ENCODE peak calls at places on chromosomes 11 and 22, in five cellular contexts. C, U, P, H and A are unnamed samples.
A peak's percentile ranks its signal among the peaks of the same experiment; 100 is the strongest.

GRCh38 chr11:61700221-61700620 is 20.0 kb downstream of the DAGLA start:
- DNase-seq in C (no peak), U (no peak), P (peak; percentile 66), H (no peak), A (peak; percentile 73)

GRCh38 chr11:110797453-110797852 is 85.2 kb upstream of the ARHGAP20 start:
- DNase-seq in C (no peak), U (no peak), P (no peak), H (no peak), A (no peak)

GRCh38 chr22:46803031-46803880 is 40.8 kb downstream of the TBC1D22A start:
- DNase-seq in C (no peak), U (no peak), P (peak; percentile 59), H (no peak), A (no peak)

GRCh38 chr11:123302751-123303195 is 107.7 kb upstream of the CLMP start:
- DNase-seq in C (no peak), U (no peak), P (no peak), H (no peak), A (no peak)

GRCh38 chr11:118648291-118648690 is 31.2 kb downstream of the TREH start:
- DNase-seq in C (no peak), U (no peak), P (no peak), H (no peak), A (no peak)

GRCh38 chr11:117685566-117685965 is 111.5 kb downstream of the DSCAML1 start:
- DNase-seq in C (no peak), U (no peak), P (no peak), H (no peak), A (no peak)

GRCh38 chr11:36162909-36163434 is 126.3 kb downstream of the COMMD9 start:
- DNase-seq in C (peak; percentile 40), U (no peak), P (no peak), H (no peak), A (no peak)

GRCh38 chr11:130383363-130384168 is 44.8 kb downstream of the ADAMTS8 start:
- DNase-seq in C (no peak), U (no peak), P (no peak), H (no peak), A (no peak)

GRCh38 chr22:43471606-43472135 is 59.9 kb downstream of the MPPED1 start:
- DNase-seq in C (no peak), U (no peak), P (no peak), H (no peak), A (no peak)

GRCh38 chr11:114233755-114234154 is 62.4 kb upstream of the NNMT start:
- DNase-seq in C (no peak), U (no peak), P (no peak), H (no peak), A (no peak)

GRCh38 chr22:50236731-50237409 is 8.0 kb downstream of the TUBGCP6 start:
- DNase-seq in C (no peak), U (no peak), P (no peak), H (no peak), A (no peak)

GRCh38 chr11:95577716-95578460 is 211.7 kb downstream of the FAM76B start:
- DNase-seq in C (no peak), U (no peak), P (no peak), H (no peak), A (no peak)

GRCh38 chr22:46537221-46537945 is at the start of gene CELSR1:
- DNase-seq in C (no peak), U (no peak), P (no peak), H (no peak), A (no peak)

GRCh38 chr11:122556605-122557004 is 98.9 kb upstream of the UBASH3B start:
- DNase-seq in C (no peak), U (no peak), P (no peak), H (no peak), A (no peak)

GRCh38 chr11:61079416-61080150 is 22.7 kb upstream of the CD5 start:
- DNase-seq in C (no peak), U (no peak), P (no peak), H (no peak), A (no peak)

GRCh38 chr11:13119928-13120520 is 110.9 kb downstream of the RASSF10 start:
- DNase-seq in C (no peak), U (no peak), P (no peak), H (no peak), A (no peak)

GRCh38 chr22:42066133-42066761 is 4.4 kb downstream of the NAGA start:
- DNase-seq in C (peak; percentile 77), U (no peak), P (no peak), H (no peak), A (no peak)

GRCh38 chr22:49214976-49215375 is 612.7 kb downstream of the BRD1 start:
- DNase-seq in C (no peak), U (peak; percentile 3), P (no peak), H (no peak), A (no peak)

GRCh38 chr11:69242583-69242940 is 51.4 kb upstream of the MYEOV start:
- DNase-seq in C (peak; percentile 71), U (no peak), P (peak; percentile 7), H (no peak), A (no peak)

GRCh38 chr22:36162127-36163034 is 1.8 kb upstream of the APOL3 start:
- DNase-seq in C (no peak), U (no peak), P (no peak), H (no peak), A (no peak)

GRCh38 chr11:128715691-128716153 is 21.9 kb downstream of the FLI1 start:
- DNase-seq in C (no peak), U (no peak), P (no peak), H (no peak), A (no peak)

DNA sequence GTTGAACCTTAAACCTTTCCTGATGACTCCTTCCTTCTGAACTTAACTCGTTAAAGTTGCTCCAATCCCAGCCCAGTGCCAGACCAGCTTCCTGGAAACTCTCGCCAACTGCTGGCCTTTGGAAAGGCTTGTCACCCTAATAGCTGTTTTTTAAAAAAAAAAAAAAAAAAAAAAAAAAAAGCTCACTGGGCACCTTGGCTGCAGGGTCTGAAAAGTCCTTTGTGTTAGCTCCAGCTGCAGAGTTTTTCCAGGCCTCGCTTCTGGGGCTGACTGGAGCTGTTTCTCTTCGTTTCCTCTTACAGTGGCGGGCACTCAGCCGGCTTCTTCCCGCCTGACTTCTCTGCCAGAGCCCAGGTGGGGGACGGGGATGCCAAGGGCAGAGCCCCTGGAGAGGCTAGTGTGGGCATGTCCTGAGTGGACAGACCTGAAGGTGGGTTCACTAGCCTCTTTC is 25.1 kb downstream of the KCNQ1OT1 start:
- DNase-seq in C (no peak), U (peak; percentile 45), P (peak; percentile 36), H (no peak), A (peak; percentile 43)
- H3K27ac ChIP-seq in C (no peak overlapping the region), U (peak overlapping the region; percentile 54), P (peak overlapping the region; percentile 81), H (no peak overlapping the region), A (no peak overlapping the region)

GRCh38 chr11:86117706-86118050 is 48.8 kb upstream of the PICALM start:
- DNase-seq in C (no peak), U (no peak), P (no peak), H (no peak), A (no peak)

GRCh38 chr11:86115542-86116385 is 46.9 kb upstream of the PICALM start:
- DNase-seq in C (no peak), U (no peak), P (no peak), H (no peak), A (no peak)

GRCh38 chr11:86116996-86117705 is 48.3 kb upstream of the PICALM start:
- DNase-seq in C (no peak), U (no peak), P (no peak), H (no peak), A (no peak)

GRCh38 chr11:86118201-86118600 is 49.3 kb upstream of the PICALM start:
- DNase-seq in C (no peak), U (no peak), P (no peak), H (no peak), A (no peak)

DNA sequence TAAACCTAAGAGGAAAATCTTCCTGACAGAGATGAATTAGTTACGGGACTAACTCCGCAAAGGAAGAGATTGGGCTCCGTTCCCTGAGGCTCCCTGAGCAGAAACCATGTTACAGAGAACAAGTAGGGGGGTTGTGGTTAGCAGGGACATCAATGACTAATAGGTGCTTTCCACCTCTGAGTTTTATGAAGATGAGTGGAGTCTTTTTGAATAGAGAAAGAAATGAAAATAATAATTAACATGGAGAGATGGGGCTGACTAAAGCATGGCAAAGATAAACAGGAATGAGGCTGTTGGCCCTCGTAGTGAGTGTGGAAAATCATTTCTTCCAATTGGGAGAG is 47.5 kb upstream of the PICALM start:
- DNase-seq in C (no peak), U (no peak), P (no peak), H (no peak), A (no peak)
- TF ChIP-seq POLR2A in C (no peak), U (no peak), P (no peak), H (no peak), A (no peak)

DNA sequence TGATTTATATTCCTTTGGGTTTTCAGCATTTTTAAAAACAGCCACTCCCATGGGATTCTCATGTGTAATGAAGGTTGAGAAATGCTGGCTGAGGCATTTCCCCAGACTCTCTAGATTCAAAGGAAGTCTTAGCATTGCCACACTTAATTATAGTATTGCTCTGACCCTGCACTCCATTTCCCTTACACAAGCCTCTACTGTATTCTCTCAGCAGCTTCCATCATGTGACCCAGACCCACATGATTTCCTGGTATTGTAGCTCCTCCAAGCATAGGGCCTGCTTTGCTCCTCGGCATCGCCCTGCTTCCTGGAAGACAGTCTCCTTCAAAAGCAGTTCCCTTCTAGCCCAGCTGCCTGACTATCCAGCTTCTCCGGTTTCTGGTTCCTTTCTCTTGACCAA is 261.5 kb downstream of the LARGE1 start:
- DNase-seq in C (peak; percentile 92), U (peak; percentile 29), P (peak; percentile 12), H (no peak), A (peak; percentile 55)
- H3K27ac ChIP-seq in C (peak overlapping the region; percentile 53), U (peak overlapping the region; percentile 46), P (peak overlapping the region; percentile 12), H (no peak overlapping the region), A (peak overlapping the region; percentile 63)

GRCh38 chr11:19508166-19508565 is 204.5 kb upstream of the NAV2 start:
- DNase-seq in C (no peak), U (no peak), P (no peak), H (no peak), A (peak; percentile 63)
- TF ChIP-seq POLR2A in C (no peak), U (no peak), P (no peak), H (no peak), A (no peak)

GRCh38 chr11:7686761-7687160 is 13.5 kb upstream of the CYB5R2 start:
- DNase-seq in C (no peak), U (no peak), P (no peak), H (no peak), A (no peak)
- H3K27ac ChIP-seq in C (no peak overlapping the region), U (no peak overlapping the region), P (no peak overlapping the region), H (no peak overlapping the region), A (no peak overlapping the region)